ENCODE peak calls at places on chromosomes 11 and 22, in nine cellular contexts. One of them, this sample, is unnamed.

GRCh38 chr11:64096835-64097234 is 61.1 kb downstream of the FLRT1 start:
- DNase-seq in HFF-Myc: no peak
- DNase-seq in tibial nerve: no peak
- DNase-seq in heart right ventricle: no peak
- DNase-seq in pancreas: no peak
- DNase-seq in dorsolateral prefrontal cortex: peak
- DNase-seq in AG10803: no peak
- DNase-seq in thoracic aorta: no peak
- DNase-seq in HFFc6: no peak
- DNase-seq in this sample: no peak

GRCh38 chr11:93528252-93528651 is 14.9 kb downstream of the SMCO4 start:
- DNase-seq in HFF-Myc: no peak
- DNase-seq in tibial nerve: peak
- DNase-seq in heart right ventricle: peak
- DNase-seq in pancreas: no peak
- DNase-seq in dorsolateral prefrontal cortex: no peak
- DNase-seq in AG10803: no peak
- DNase-seq in thoracic aorta: no peak
- DNase-seq in HFFc6: no peak
- DNase-seq in this sample: no peak

GRCh38 chr22:39179401-39179827 is 26.9 kb upstream of the CBX7 start:
- DNase-seq in HFF-Myc: no peak
- DNase-seq in tibial nerve: no peak
- DNase-seq in heart right ventricle: no peak
- DNase-seq in pancreas: no peak
- DNase-seq in dorsolateral prefrontal cortex: no peak
- DNase-seq in AG10803: no peak
- DNase-seq in thoracic aorta: no peak
- DNase-seq in HFFc6: no peak
- DNase-seq in this sample: no peak

GRCh38 chr11:30908272-30908671 is 322.1 kb upstream of the MPPED2 start:
- DNase-seq in HFF-Myc: no peak
- DNase-seq in tibial nerve: no peak
- DNase-seq in heart right ventricle: no peak
- DNase-seq in pancreas: no peak
- DNase-seq in dorsolateral prefrontal cortex: no peak
- DNase-seq in AG10803: no peak
- DNase-seq in thoracic aorta: no peak
- DNase-seq in HFFc6: no peak
- DNase-seq in this sample: no peak

GRCh38 chr11:35380603-35381002 is 38.8 kb downstream of the SLC1A2 start:
- DNase-seq in HFF-Myc: no peak
- DNase-seq in tibial nerve: no peak
- DNase-seq in heart right ventricle: no peak
- DNase-seq in pancreas: no peak
- DNase-seq in dorsolateral prefrontal cortex: no peak
- DNase-seq in AG10803: no peak
- DNase-seq in thoracic aorta: no peak
- DNase-seq in HFFc6: no peak
- DNase-seq in this sample: no peak

GRCh38 chr11:72940417-72940816 is 126.2 kb downstream of the ATG16L2 start:
- DNase-seq in HFF-Myc: no peak
- DNase-seq in tibial nerve: no peak
- DNase-seq in heart right ventricle: peak
- DNase-seq in pancreas: no peak
- DNase-seq in dorsolateral prefrontal cortex: no peak
- DNase-seq in AG10803: no peak
- DNase-seq in thoracic aorta: no peak
- DNase-seq in HFFc6: no peak
- DNase-seq in this sample: no peak

GRCh38 chr11:126115820-126116319 is 53.2 kb upstream of the CDON start:
- DNase-seq in HFF-Myc: peak
- DNase-seq in tibial nerve: peak
- DNase-seq in heart right ventricle: peak
- DNase-seq in pancreas: peak
- DNase-seq in dorsolateral prefrontal cortex: peak
- DNase-seq in AG10803: peak
- DNase-seq in thoracic aorta: peak
- DNase-seq in HFFc6: peak
- DNase-seq in this sample: peak

GRCh38 chr11:29914203-29914930 is 102.5 kb downstream of the KCNA4 start:
- DNase-seq in HFF-Myc: no peak
- DNase-seq in tibial nerve: no peak
- DNase-seq in heart right ventricle: no peak
- DNase-seq in pancreas: no peak
- DNase-seq in dorsolateral prefrontal cortex: no peak
- DNase-seq in AG10803: peak
- DNase-seq in thoracic aorta: no peak
- DNase-seq in HFFc6: no peak
- DNase-seq in this sample: no peak

GRCh38 chr22:26322179-26322905 is 106.7 kb upstream of the ASPHD2 start:
- DNase-seq in HFF-Myc: peak
- DNase-seq in tibial nerve: no peak
- DNase-seq in heart right ventricle: no peak
- DNase-seq in pancreas: no peak
- DNase-seq in dorsolateral prefrontal cortex: no peak
- DNase-seq in AG10803: peak
- DNase-seq in thoracic aorta: no peak
- DNase-seq in HFFc6: peak
- DNase-seq in this sample: no peak

GRCh38 chr22:30920407-30920806 is 48.2 kb downstream of the MORC2 start:
- DNase-seq in HFF-Myc: peak
- DNase-seq in tibial nerve: peak
- DNase-seq in heart right ventricle: peak
- DNase-seq in pancreas: peak
- DNase-seq in dorsolateral prefrontal cortex: peak
- DNase-seq in AG10803: peak
- DNase-seq in thoracic aorta: peak
- DNase-seq in HFFc6: peak
- DNase-seq in this sample: peak

GRCh38 chr22:25448435-25449051 is 115.9 kb upstream of the GRK3 start:
- DNase-seq in HFF-Myc: no peak
- DNase-seq in tibial nerve: no peak
- DNase-seq in heart right ventricle: no peak
- DNase-seq in pancreas: no peak
- DNase-seq in dorsolateral prefrontal cortex: no peak
- DNase-seq in AG10803: peak
- DNase-seq in thoracic aorta: no peak
- DNase-seq in HFFc6: peak
- DNase-seq in this sample: no peak

GRCh38 chr11:6438979-6439571 is 1.7 kb downstream of the HPX start:
- DNase-seq in HFF-Myc: peak
- DNase-seq in tibial nerve: peak
- DNase-seq in heart right ventricle: no peak
- DNase-seq in pancreas: no peak
- DNase-seq in dorsolateral prefrontal cortex: peak
- DNase-seq in AG10803: peak
- DNase-seq in thoracic aorta: no peak
- DNase-seq in HFFc6: peak
- DNase-seq in this sample: no peak

GRCh38 chr11:45405916-45406670 is 120.0 kb upstream of the SYT13 start:
- DNase-seq in HFF-Myc: no peak
- DNase-seq in tibial nerve: no peak
- DNase-seq in heart right ventricle: no peak
- DNase-seq in pancreas: no peak
- DNase-seq in dorsolateral prefrontal cortex: no peak
- DNase-seq in AG10803: no peak
- DNase-seq in thoracic aorta: no peak
- DNase-seq in HFFc6: peak
- DNase-seq in this sample: no peak

GRCh38 chr11:72573380-72573949 is 100.8 kb downstream of the PDE2A start:
- DNase-seq in HFF-Myc: no peak
- DNase-seq in tibial nerve: no peak
- DNase-seq in heart right ventricle: peak
- DNase-seq in pancreas: no peak
- DNase-seq in dorsolateral prefrontal cortex: no peak
- DNase-seq in AG10803: peak
- DNase-seq in thoracic aorta: no peak
- DNase-seq in HFFc6: peak
- DNase-seq in this sample: no peak

DNA sequence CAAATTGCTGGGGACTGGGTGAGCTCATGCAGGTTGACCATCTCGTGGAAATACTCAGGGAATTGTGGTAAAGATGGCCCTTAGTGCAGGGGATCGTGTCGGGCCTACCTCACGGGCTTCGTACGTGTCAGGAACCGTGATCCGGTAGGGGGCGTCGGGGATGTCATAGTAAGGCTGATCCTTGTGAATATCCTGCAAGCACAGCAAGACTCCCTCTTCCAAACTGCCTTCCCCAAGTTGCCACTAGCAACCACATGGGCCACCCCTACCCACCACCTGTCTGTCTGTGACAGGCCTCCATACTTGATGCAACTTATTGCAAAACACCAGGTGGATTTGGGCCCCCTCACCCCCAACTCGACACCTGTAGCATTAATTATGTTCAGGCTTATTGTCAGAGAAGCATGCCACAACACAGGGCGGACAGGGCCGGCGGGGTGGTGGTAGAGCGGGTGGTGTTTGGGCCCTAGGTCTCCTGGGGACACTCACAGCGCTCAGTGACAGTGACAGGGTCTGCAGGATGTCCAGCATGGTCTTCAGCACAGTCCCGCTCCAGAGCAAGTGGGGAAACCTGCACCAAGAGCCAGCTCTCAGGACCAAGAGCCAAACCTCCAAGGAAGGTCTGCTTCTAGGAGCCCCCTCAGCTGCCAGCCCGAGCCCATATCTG is 22.6 kb upstream of the SERPIND1 start:
- DNase-seq in HFF-Myc: no peak
- DNase-seq in tibial nerve: no peak
- DNase-seq in heart right ventricle: no peak
- DNase-seq in pancreas: no peak
- DNase-seq in dorsolateral prefrontal cortex: no peak
- DNase-seq in AG10803: no peak
- DNase-seq in thoracic aorta: no peak
- DNase-seq in HFFc6: no peak
- DNase-seq in this sample: no peak
- TF ChIP-seq CTCF in HFF-Myc: no peak
- TF ChIP-seq CTCF in tibial nerve: no peak
- TF ChIP-seq CTCF in heart right ventricle: no peak
- TF ChIP-seq CTCF in pancreas: no peak
- TF ChIP-seq CTCF in dorsolateral prefrontal cortex: no peak
- TF ChIP-seq CTCF in AG10803: no peak
- TF ChIP-seq CTCF in thoracic aorta: no peak
- TF ChIP-seq CTCF in HFFc6: no peak
- TF ChIP-seq CTCF in this sample: no peak

GRCh38 chr11:5123802-5124521 is 14.2 kb downstream of the OR52A5 start:
- DNase-seq in HFF-Myc: peak
- DNase-seq in tibial nerve: peak
- DNase-seq in heart right ventricle: peak
- DNase-seq in pancreas: peak
- DNase-seq in dorsolateral prefrontal cortex: peak
- DNase-seq in AG10803: peak
- DNase-seq in thoracic aorta: no peak
- DNase-seq in HFFc6: peak
- DNase-seq in this sample: no peak
- TF ChIP-seq CTCF in HFF-Myc: peak
- TF ChIP-seq CTCF in tibial nerve: peak
- TF ChIP-seq CTCF in heart right ventricle: peak
- TF ChIP-seq CTCF in pancreas: peak
- TF ChIP-seq CTCF in dorsolateral prefrontal cortex: peak
- TF ChIP-seq CTCF in AG10803: peak
- TF ChIP-seq CTCF in thoracic aorta: peak
- TF ChIP-seq CTCF in HFFc6: peak
- TF ChIP-seq CTCF in this sample: peak

DNA sequence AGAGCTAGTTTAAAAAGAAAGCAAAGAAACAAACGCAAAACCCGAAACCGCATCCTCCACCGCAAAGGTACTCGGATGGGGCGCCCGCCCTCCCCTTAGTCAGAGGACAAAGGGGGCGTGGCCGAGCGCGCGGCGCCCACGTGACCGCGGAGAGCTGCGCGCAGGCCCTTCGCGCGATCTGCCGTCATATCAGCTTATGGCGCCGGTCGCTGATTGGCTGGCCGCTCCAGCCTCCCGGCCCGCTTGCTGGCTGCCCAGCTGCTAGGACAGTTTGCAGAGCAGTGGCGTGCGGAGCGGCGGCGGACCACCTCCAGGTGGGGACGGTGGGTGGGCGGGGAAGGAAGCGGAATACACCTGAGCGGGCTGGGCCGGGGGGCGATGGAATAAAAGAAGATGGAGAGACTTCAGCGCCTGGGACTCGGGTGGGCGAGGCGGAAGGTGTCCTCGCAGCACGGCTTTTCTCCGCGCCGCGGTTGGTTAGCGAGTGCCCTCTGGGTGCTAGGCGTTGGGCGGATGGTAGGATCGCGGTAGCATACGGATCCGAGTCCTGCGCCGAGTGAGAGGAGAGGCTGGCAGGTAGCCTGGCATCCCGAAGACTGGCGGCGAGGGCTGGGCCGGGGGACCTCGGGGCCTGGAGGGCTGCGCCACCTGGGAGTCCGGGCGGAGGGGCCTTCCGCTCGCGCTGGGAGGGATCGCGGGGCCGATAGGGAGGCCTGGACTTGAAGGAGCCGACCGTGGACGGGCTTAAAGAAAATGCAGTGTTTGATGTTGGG is at the start of gene SC5D:
- DNase-seq in HFF-Myc: peak
- DNase-seq in tibial nerve: peak
- DNase-seq in heart right ventricle: peak
- DNase-seq in pancreas: peak
- DNase-seq in dorsolateral prefrontal cortex: peak
- DNase-seq in AG10803: peak
- DNase-seq in thoracic aorta: peak
- DNase-seq in HFFc6: peak
- DNase-seq in this sample: peak
- TF ChIP-seq CTCF in HFF-Myc: no peak
- TF ChIP-seq CTCF in tibial nerve: no peak
- TF ChIP-seq CTCF in heart right ventricle: no peak
- TF ChIP-seq CTCF in pancreas: no peak
- TF ChIP-seq CTCF in dorsolateral prefrontal cortex: peak
- TF ChIP-seq CTCF in AG10803: no peak
- TF ChIP-seq CTCF in thoracic aorta: no peak
- TF ChIP-seq CTCF in HFFc6: no peak
- TF ChIP-seq CTCF in this sample: no peak

GRCh38 chr11:56905936-56906335 is 82.8 kb upstream of the OR5AK2 start:
- DNase-seq in HFF-Myc: no peak
- DNase-seq in tibial nerve: no peak
- DNase-seq in heart right ventricle: no peak
- DNase-seq in pancreas: no peak
- DNase-seq in dorsolateral prefrontal cortex: no peak
- DNase-seq in AG10803: no peak
- DNase-seq in thoracic aorta: no peak
- DNase-seq in HFFc6: no peak
- DNase-seq in this sample: no peak
- TF ChIP-seq CTCF in HFF-Myc: no peak
- TF ChIP-seq CTCF in tibial nerve: no peak
- TF ChIP-seq CTCF in heart right ventricle: no peak
- TF ChIP-seq CTCF in pancreas: no peak
- TF ChIP-seq CTCF in dorsolateral prefrontal cortex: no peak
- TF ChIP-seq CTCF in AG10803: no peak
- TF ChIP-seq CTCF in thoracic aorta: no peak
- TF ChIP-seq CTCF in HFFc6: no peak
- TF ChIP-seq CTCF in this sample: no peak

This sample was measured in mucosa of descending colon.